ENCODE peak calls at places on chromosome X, in five cellular contexts. G, T, H, W and S are unnamed samples. For H3K27me3, the result is how much of the 10 kb centered on the place peaks cover.

GRCh38 chrX:132963846-132964245 is 5.4 kb upstream of the HS6ST2 start:
- DNase-seq in G (no peak), T (no peak), H (no peak), W (no peak), S (no peak)

GRCh38 chrX:154840856-154841255 is 6.4 kb upstream of the SMIM9 start:
- DNase-seq in G (peak), T (no peak), H (no peak), W (no peak), S (no peak)

GRCh38 chrX:96440941-96441340 is 243.7 kb upstream of the DIAPH2 start:
- DNase-seq in G (no peak), T (no peak), H (no peak), W (no peak), S (no peak)

GRCh38 chrX:15988661-15989603 is 134.3 kb upstream of the AP1S2 start:
- DNase-seq in G (peak), T (no peak), H (no peak), W (no peak), S (no peak)

GRCh38 chrX:45344597-45344996 is 143.9 kb upstream of the DIPK2B start:
- DNase-seq in G (no peak), T (no peak), H (no peak), W (no peak), S (no peak)

GRCh38 chrX:67614414-67614813 is 70.6 kb downstream of the AR start:
- DNase-seq in G (peak), T (no peak), H (no peak), W (no peak), S (no peak)

GRCh38 chrX:1466232-1466661 is 13.5 kb upstream of the ASMTL start:
- DNase-seq in G (no peak), T (no peak), H (no peak), W (peak), S (peak)

GRCh38 chrX:50723006-50723405 is 91.0 kb downstream of the SHROOM4 start:
- DNase-seq in G (no peak), T (no peak), H (no peak), W (no peak), S (no peak)

GRCh38 chrX:925094-925493 is 287.4 kb downstream of the CRLF2 start:
- DNase-seq in G (no peak), T (no peak), H (no peak), W (no peak), S (no peak)

GRCh38 chrX:109389917-109390316 is 92.0 kb downstream of the GUCY2F start:
- DNase-seq in G (no peak), T (no peak), H (no peak), W (no peak), S (no peak)

GRCh38 chrX:109399831-109400230 is 82.1 kb downstream of the GUCY2F start:
- DNase-seq in G (no peak), T (no peak), H (no peak), W (no peak), S (no peak)

GRCh38 chrX:109392895-109393294 is 89.0 kb downstream of the GUCY2F start:
- DNase-seq in G (no peak), T (no peak), H (no peak), W (no peak), S (no peak)

GRCh38 chrX:109390556-109390955 is 91.3 kb downstream of the GUCY2F start:
- DNase-seq in G (no peak), T (no peak), H (no peak), W (no peak), S (no peak)

GRCh38 chrX:109393859-109394258 is 88.0 kb downstream of the GUCY2F start:
- DNase-seq in G (no peak), T (no peak), H (no peak), W (no peak), S (peak)
- TF ChIP-seq CTCF in G (peak), T (no peak), H (no peak), W (no peak), S (no peak)

GRCh38 chrX:107700317-107700774 is 72.0 kb downstream of the PRPS1 start:
- DNase-seq in G (no peak), T (no peak), H (no peak), W (no peak), S (no peak)

GRCh38 chrX:107699611-107700010 is 71.3 kb downstream of the PRPS1 start:
- DNase-seq in G (no peak), T (no peak), H (no peak), W (no peak), S (no peak)

GRCh38 chrX:107700802-107701201 is 72.5 kb downstream of the PRPS1 start:
- DNase-seq in G (no peak), T (no peak), H (no peak), W (no peak), S (no peak)

GRCh38 chrX:107704181-107704580 is 71.4 kb downstream of the TSC22D3 start:
- DNase-seq in G (no peak), T (no peak), H (no peak), W (no peak), S (no peak)

DNA sequence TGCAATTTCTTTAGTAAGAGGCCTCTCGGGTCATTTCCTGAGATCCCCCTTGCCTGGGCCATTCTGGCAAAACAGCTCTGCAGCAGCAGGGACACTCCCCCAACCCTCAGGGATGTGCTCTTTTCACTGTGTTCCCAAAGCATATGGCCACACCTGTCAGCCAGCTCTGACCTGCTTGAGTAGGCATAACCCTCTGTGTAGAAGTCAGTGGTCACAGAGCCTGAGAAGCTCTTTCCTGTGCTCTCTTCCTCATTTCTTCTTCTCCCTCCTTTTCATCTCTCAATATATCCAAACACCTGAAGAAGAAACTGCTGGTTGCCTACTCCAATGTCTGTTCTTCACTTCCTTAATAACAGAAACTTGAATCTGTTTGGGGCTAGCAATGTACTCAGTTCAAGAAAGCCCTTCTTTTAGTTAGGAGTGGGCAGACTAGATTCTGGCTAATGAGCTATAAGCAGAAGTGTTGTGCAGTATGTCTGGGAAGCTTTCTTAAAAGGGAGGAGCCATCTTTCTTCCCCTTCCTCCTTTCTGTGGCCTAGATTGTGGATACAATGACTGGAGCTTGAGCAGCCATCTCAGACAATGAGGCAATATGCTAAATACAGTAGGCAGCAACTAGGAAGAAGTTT is 73.3 kb downstream of the PRPS1 start:
- DNase-seq in G (no peak), T (no peak), H (no peak), W (no peak), S (no peak)
- H3K27me3 ChIP-seq in G (under half), T (under half), H (under half), W (under half), S (under half)

GRCh38 chrX:100611951-100612350 is 24.7 kb downstream of the TSPAN6 start:
- DNase-seq in G (no peak), T (no peak), H (no peak), W (no peak), S (no peak)

GRCh38 chrX:100615015-100615414 is 21.6 kb downstream of the TSPAN6 start:
- DNase-seq in G (peak), T (no peak), H (no peak), W (no peak), S (peak)

GRCh38 chrX:100606753-100607152 is 22.0 kb downstream of the TNMD start:
- DNase-seq in G (no peak), T (no peak), H (no peak), W (no peak), S (no peak)

GRCh38 chrX:100609591-100609990 is 24.9 kb downstream of the TNMD start:
- DNase-seq in G (no peak), T (no peak), H (no peak), W (no peak), S (no peak)
- TF ChIP-seq CTCF in G (no peak), T (peak), H (peak), W (no peak), S (no peak)

GRCh38 chrX:140765043-140765784 is 55.7 kb downstream of the LINC00632 start:
- DNase-seq in G (peak), T (no peak), H (no peak), W (no peak), S (no peak)
- H3K27me3 ChIP-seq in G (under half), T (under half), H (half or more), W (under half), S (under half)

GRCh38 chrX:72126539-72127140 is 5.1 kb downstream of the RTL5 start:
- DNase-seq in G (peak), T (peak), H (peak), W (peak), S (peak)

GRCh38 chrX:72126048-72126415 is 5.7 kb downstream of the RTL5 start:
- DNase-seq in G (no peak), T (no peak), H (no peak), W (no peak), S (no peak)

GRCh38 chrX:72124540-72125201 is 7.0 kb downstream of the RTL5 start:
- DNase-seq in G (no peak), T (no peak), H (no peak), W (no peak), S (no peak)

GRCh38 chrX:72127332-72127731 is 4.4 kb downstream of the RTL5 start:
- DNase-seq in G (no peak), T (no peak), H (no peak), W (no peak), S (no peak)

GRCh38 chrX:72125331-72126047 is 6.2 kb downstream of the RTL5 start:
- DNase-seq in G (no peak), T (no peak), H (no peak), W (no peak), S (no peak)
- TF ChIP-seq CTCF in G (no peak), T (no peak), H (no peak), W (no peak), S (no peak)